ENCODE peak calls at places on chromosome X, in four cellular contexts. C is nucleus accumbens, T is Calu3, K is KBM-7. F is an unnamed sample.

GRCh38 chrX:42415636-42416035 is 362.3 kb downstream of the PPP1R2C start:
- DNase-seq in T (no peak), C (no peak), K (no peak), F (no peak)

GRCh38 chrX:150507251-150507856 is 61.1 kb upstream of the MTM1 start:
- DNase-seq in K (peak), C (no peak), T (no peak), F (no peak)

GRCh38 chrX:78514852-78515251 is 144.3 kb downstream of the RTL3 start:
- DNase-seq in T (no peak), K (peak), C (no peak), F (no peak)

GRCh38 chrX:4560192-4560591 is 846.7 kb upstream of the PRKX start:
- DNase-seq in K (no peak), C (no peak), T (no peak), F (no peak)

GRCh38 chrX:44157858-44158257 is 184.7 kb upstream of the NDP start:
- DNase-seq in K (no peak), T (no peak), C (no peak), F (no peak)

GRCh38 chrX:20252392-20253231 is 14.1 kb downstream of the RPS6KA3 start:
- DNase-seq in C (no peak), K (peak), T (peak), F (no peak)

GRCh38 chrX:14528629-14529287 is 578 bp upstream of the GLRA2 start:
- DNase-seq in K (peak), C (peak), T (peak), F (no peak)

GRCh38 chrX:19630776-19631707 is 115.7 kb upstream of the MAP3K15 start:
- DNase-seq in C (no peak), T (no peak), K (no peak), F (no peak)

GRCh38 chrX:120795301-120795700 is 80.4 kb downstream of the CT47B1 start:
- DNase-seq in C (no peak), K (no peak), T (no peak), F (no peak)

GRCh38 chrX:10111364-10112148 is 45.2 kb upstream of the CLCN4 start:
- DNase-seq in T (no peak), C (no peak), K (peak), F (no peak)

GRCh38 chrX:68989865-68990606 is 161.2 kb downstream of the EFNB1 start:
- DNase-seq in T (peak), K (no peak), C (no peak), F (peak)

GRCh38 chrX:69024931-69025330 is 140.3 kb downstream of the PJA1 start:
- DNase-seq in C (no peak), T (no peak), K (no peak), F (peak)

GRCh38 chrX:37783284-37783683 is 3.4 kb downstream of the CYBB start:
- DNase-seq in C (no peak), K (no peak), T (no peak), F (no peak)

GRCh38 chrX:1451251-1451675 is 1.4 kb downstream of the ASMTL start:
- DNase-seq in C (no peak), T (no peak), K (no peak), F (no peak)

GRCh38 chrX:68440940-68441339 is 7.6 kb upstream of the OPHN1 start:
- DNase-seq in T (peak), K (no peak), C (no peak), F (no peak)